ENCODE peak calls at places on chromosome 13, in five cellular contexts. T, O, E, L and A are unnamed samples.

GRCh38 chr13:94921181-94921580 is 208.8 kb upstream of the SOX21 start:
- DNase-seq in T (no peak), O (no peak), E (no peak), L (no peak), A (no peak)

GRCh38 chr13:28611021-28611420 is 47.9 kb upstream of the POMP start:
- DNase-seq in T (peak; percentile 43), O (no peak), E (no peak), L (no peak), A (no peak)

GRCh38 chr13:29594310-29594709 is 1.2 kb downstream of the SLC7A1 start:
- DNase-seq in T (peak; percentile 55), O (no peak), E (no peak), L (peak; percentile 25), A (peak; percentile 80)

GRCh38 chr13:73676550-73677040 is 457.6 kb downstream of the KLF12 start:
- DNase-seq in T (no peak), O (no peak), E (no peak), L (no peak), A (no peak)

GRCh38 chr13:105353654-105354053 is 1181.8 kb downstream of the EFNB2 start:
- DNase-seq in T (no peak), O (no peak), E (no peak), L (no peak), A (no peak)

GRCh38 chr13:110712081-110712848 is 1.2 kb upstream of the ING1 start:
- DNase-seq in T (peak; percentile 84), O (peak; percentile 76), E (peak; percentile 95), L (peak; percentile 77), A (peak; percentile 78)

GRCh38 chr13:36966404-36966803 is 32.7 kb downstream of the ALG5 start:
- DNase-seq in T (no peak), O (no peak), E (no peak), L (no peak), A (no peak)

GRCh38 chr13:41546372-41547252 is 89.3 kb downstream of the RGCC start:
- DNase-seq in T (peak; percentile 43), O (no peak), E (no peak), L (peak; percentile 55), A (peak; percentile 80)

GRCh38 chr13:27578121-27579030 is 42.0 kb downstream of the LNX2 start:
- DNase-seq in T (no peak), O (peak; percentile 15), E (no peak), L (peak; percentile 13), A (peak; percentile 68)

GRCh38 chr13:40672310-40673060 is 6.0 kb upstream of the FOXO1 start:
- DNase-seq in T (no peak), O (peak; percentile 33), E (peak; percentile 20), L (no peak), A (peak; percentile 86)

GRCh38 chr13:36288794-36289391 is 8.7 kb downstream of the CCDC169 start:
- DNase-seq in T (no peak), O (no peak), E (no peak), L (no peak), A (no peak)

GRCh38 chr13:33153421-33154381 is 131.9 kb downstream of the STARD13 start:
- DNase-seq in T (no peak), O (no peak), E (no peak), L (peak; percentile 71), A (no peak)

GRCh38 chr13:100673376-100673830 is 1.2 kb downstream of the TMTC4 start:
- DNase-seq in T (no peak), O (no peak), E (no peak), L (no peak), A (no peak)

GRCh38 chr13:113926301-113926761 is 47.5 kb downstream of the C13orf46 start:
- DNase-seq in T (no peak), O (no peak), E (no peak), L (peak; percentile 82), A (peak; percentile 95)

GRCh38 chr13:51865838-51866237 is 4.1 kb downstream of the CCDC70 start:
- DNase-seq in T (no peak), O (no peak), E (no peak), L (no peak), A (no peak)

GRCh38 chr13:50129065-50129922 is 114.0 kb downstream of the KCNRG start:
- DNase-seq in T (peak; percentile 35), O (no peak), E (no peak), L (no peak), A (peak; percentile 41)

GRCh38 chr13:102710261-102710679 is 15.4 kb upstream of the METTL21C start:
- DNase-seq in T (no peak), O (no peak), E (no peak), L (no peak), A (peak; percentile 87)

GRCh38 chr13:36352350-36352749 is 6.2 kb upstream of the SPART start:
- DNase-seq in T (no peak), O (no peak), E (no peak), L (no peak), A (peak; percentile 23)

GRCh38 chr13:34942732-34943674 is 933 bp downstream of the NBEA start:
- DNase-seq in T (peak; percentile 9), O (no peak), E (peak; percentile 8), L (no peak), A (no peak)

GRCh38 chr13:114102521-114103288 is 29.7 kb downstream of the RASA3 start:
- DNase-seq in T (peak; percentile 0), O (no peak), E (no peak), L (no peak), A (no peak)